ENCODE peak calls at places on chromosome 5, in eight cellular contexts. B is RWPE1; Y is activated T-helper 1 cell treated with anti-CD3 and anti-CD28 coated beads, Interleukin-2, amount 50 U/mL, for 16 hours; F is frontal cortex; K is cardiac muscle cell; S is NCI-H524 treated with DMSO at 0.1 percent for 48 hours; Z is ELR; E is HuH-7.5. C is an unnamed sample.

GRCh38 chr5:109837226-109837861 is 147.6 kb downstream of the MAN2A1 start:
- DNase-seq in B (no peak), Y (no peak), F (no peak), K (no peak), S (no peak), Z (no peak), E (no peak), C (no peak)

GRCh38 chr5:171961117-171961516 is 45.3 kb downstream of the FBXW11 start:
- DNase-seq in B (no peak), Y (no peak), F (no peak), K (no peak), S (no peak), Z (no peak), E (no peak), C (no peak)

GRCh38 chr5:178327931-178328711 is 95.5 kb upstream of the PHYKPL start:
- DNase-seq in B (no peak), Y (no peak), F (no peak), K (no peak), S (no peak), Z (no peak), E (no peak), C (no peak)

GRCh38 chr5:41815663-41816062 is 54.6 kb downstream of the OXCT1 start:
- DNase-seq in B (no peak), Y (no peak), F (no peak), K (no peak), S (no peak), Z (no peak), E (no peak), C (no peak)

GRCh38 chr5:102765350-102765749 is 10.2 kb downstream of the PAM start:
- DNase-seq in B (no peak), Y (no peak), F (no peak), K (no peak), S (no peak), Z (no peak), E (no peak), C (no peak)

GRCh38 chr5:77885501-77885900 is 109.4 kb upstream of the TBCA start:
- DNase-seq in B (no peak), Y (no peak), F (no peak), K (no peak), S (no peak), Z (no peak), E (no peak), C (no peak)

GRCh38 chr5:131289738-131290137 is 25.9 kb downstream of the CDC42SE2 start:
- DNase-seq in B (no peak), Y (no peak), F (no peak), K (no peak), S (no peak), Z (no peak), E (no peak), C (no peak)

GRCh38 chr5:53261245-53261644 is 151.7 kb upstream of the MOCS2 start:
- DNase-seq in B (no peak), Y (no peak), F (no peak), K (no peak), S (no peak), Z (no peak), E (no peak), C (no peak)

GRCh38 chr5:2175842-2176404 is 293.2 kb upstream of the IRX4 start:
- DNase-seq in B (no peak), Y (no peak), F (no peak), K (no peak), S (no peak), Z (no peak), E (no peak), C (no peak)

GRCh38 chr5:18984559-18985080 is 1003.4 kb downstream of the CDH18 start:
- DNase-seq in B (peak; percentile 3), Y (no peak), F (no peak), K (no peak), S (no peak), Z (no peak), E (no peak), C (no peak)

GRCh38 chr5:89397096-89397495 is 514.1 kb upstream of the MEF2C start:
- DNase-seq in B (no peak), Y (no peak), F (no peak), K (no peak), S (no peak), Z (peak; percentile 20), E (no peak), C (no peak)

GRCh38 chr5:171405615-171406014 is 13.8 kb upstream of the FGF18 start:
- DNase-seq in B (no peak), Y (no peak), F (no peak), K (peak; percentile 53), S (no peak), Z (peak; percentile 57), E (no peak), C (peak; percentile 72)

GRCh38 chr5:92917044-92917443 is 664.0 kb downstream of the NR2F1-AS1 start:
- DNase-seq in B (no peak), Y (no peak), F (no peak), K (no peak), S (no peak), Z (no peak), E (no peak), C (no peak)

GRCh38 chr5:66850354-66851075 is 254.3 kb downstream of the MAST4 start:
- DNase-seq in B (peak; percentile 65), Y (no peak), F (no peak), K (no peak), S (no peak), Z (no peak), E (no peak), C (no peak)

GRCh38 chr5:19902316-19902934 is 85.6 kb downstream of the CDH18 start:
- DNase-seq in B (no peak), Y (no peak), F (no peak), K (peak; percentile 39), S (peak; percentile 90), Z (no peak), E (no peak), C (no peak)

GRCh38 chr5:149646564-149646963 is 65.3 kb downstream of the ARHGEF37 start:
- DNase-seq in B (no peak), Y (no peak), F (no peak), K (peak; percentile 52), S (no peak), Z (no peak), E (no peak), C (peak; percentile 34)

GRCh38 chr5:170467000-170467707 is 36.7 kb upstream of the KCNIP1 start:
- DNase-seq in B (peak; percentile 92), Y (no peak), F (no peak), K (no peak), S (no peak), Z (peak; percentile 91), E (no peak), C (peak; percentile 88)

GRCh38 chr5:157143127-157143959 is 678 bp upstream of the MED7 start:
- DNase-seq in B (peak; percentile 82), Y (no peak), F (peak; percentile 40), K (peak; percentile 9), S (peak; percentile 15), Z (peak; percentile 29), E (peak; percentile 28), C (peak; percentile 15)

GRCh38 chr5:8740595-8740994 is 805.3 kb downstream of the SEMA5A start:
- DNase-seq in B (no peak), Y (no peak), F (no peak), K (no peak), S (no peak), Z (no peak), E (no peak), C (no peak)